ENCODE peak calls at places on chromosomes 2 and 18, in four cellular contexts. L is kidney, C is heart right ventricle, R is A549. O is an unnamed sample.

GRCh38 chr2:150705767-150706166 is 218.3 kb upstream of the RND3 start:
- DNase-seq in L (no peak), C (no peak), R (no peak), O (no peak)

GRCh38 chr2:196535742-196536141 is 103.8 kb upstream of the CCDC150 start:
- DNase-seq in L (no peak), C (no peak), R (no peak), O (no peak)

GRCh38 chr2:120430501-120430830 is 84.5 kb downstream of the INHBB start:
- DNase-seq in L (no peak), C (no peak), R (no peak), O (no peak)

GRCh38 chr18:11660691-11661090 is 28.4 kb upstream of the GNAL start:
- DNase-seq in L (no peak), C (no peak), R (no peak), O (no peak)

GRCh38 chr2:43462866-43463641 is 132.8 kb downstream of the THADA start:
- DNase-seq in L (no peak), C (no peak), R (no peak), O (no peak)

GRCh38 chr2:221524158-221524557 is 47.9 kb downstream of the EPHA4 start:
- DNase-seq in L (no peak), C (no peak), R (no peak), O (no peak)

GRCh38 chr18:71442830-71443229 is 1101.3 kb downstream of the CBLN2 start:
- DNase-seq in L (no peak), C (no peak), R (no peak), O (no peak)

GRCh38 chr2:41595235-41595634 is 452.6 kb upstream of the PKDCC start:
- DNase-seq in L (no peak), C (no peak), R (no peak), O (no peak)

GRCh38 chr18:36786686-36787085 is 42.1 kb downstream of the TPGS2 start:
- DNase-seq in L (peak), C (peak), R (no peak), O (no peak)

GRCh38 chr2:24658531-24659202 is 134.5 kb downstream of the PTRHD1 start:
- DNase-seq in L (no peak), C (peak), R (no peak), O (no peak)

GRCh38 chr2:233849607-233850271 is 4.6 kb downstream of the HJURP start:
- DNase-seq in L (no peak), C (no peak), R (no peak), O (no peak)

GRCh38 chr2:95677346-95677745 is 85.5 kb downstream of the TRIM43 start:
- DNase-seq in L (no peak), C (no peak), R (no peak), O (no peak)

GRCh38 chr2:16240459-16240858 is 300.1 kb downstream of the MYCN start:
- DNase-seq in L (no peak), C (no peak), R (no peak), O (no peak)

GRCh38 chr2:226467221-226467620 is 332.4 kb downstream of the IRS1 start:
- DNase-seq in L (no peak), C (no peak), R (no peak), O (no peak)

GRCh38 chr18:10563886-10564285 is 38.1 kb downstream of the NAPG start:
- DNase-seq in L (peak), C (no peak), R (no peak), O (peak)

GRCh38 chr2:75523313-75524275 is 37.1 kb downstream of the EVA1A start:
- DNase-seq in L (no peak), C (no peak), R (peak), O (no peak)

GRCh38 chr2:48249631-48250473 is 280.1 kb upstream of the STON1 start:
- DNase-seq in L (no peak), C (no peak), R (no peak), O (no peak)

GRCh38 chr18:59662008-59662701 is 35.1 kb downstream of the CCBE1 start:
- DNase-seq in L (no peak), C (no peak), R (no peak), O (no peak)

GRCh38 chr2:70785137-70785911 is 5.1 kb downstream of the FIGLA start:
- DNase-seq in L (no peak), C (no peak), R (peak), O (no peak)

GRCh38 chr18:79526468-79527460 is 131.0 kb downstream of the NFATC1 start:
- DNase-seq in L (peak), C (peak), R (no peak), O (peak)

GRCh38 chr2:67566292-67566691 is 169.2 kb downstream of the ETAA1 start:
- DNase-seq in L (no peak), C (no peak), R (no peak), O (no peak)

GRCh38 chr2:165572155-165572554 is 102.7 kb downstream of the CSRNP3 start:
- DNase-seq in L (no peak), C (no peak), R (no peak), O (no peak)

GRCh38 chr2:204264068-204264693 is 281.1 kb upstream of the PARD3B start:
- DNase-seq in L (no peak), C (no peak), R (no peak), O (no peak)

GRCh38 chr2:17805717-17806354 is 10.4 kb upstream of the MSGN1 start:
- DNase-seq in L (no peak), C (no peak), R (no peak), O (no peak)

GRCh38 chr2:54088719-54089118 is 26.7 kb upstream of the ACYP2 start:
- DNase-seq in L (no peak), C (no peak), R (no peak), O (no peak)

GRCh38 chr2:26562811-26563645 is 78.1 kb downstream of the CIB4 start:
- DNase-seq in L (peak), C (peak), R (peak), O (no peak)

GRCh38 chr18:10519366-10519765 is 6.5 kb upstream of the NAPG start:
- DNase-seq in L (no peak), C (no peak), R (no peak), O (no peak)

GRCh38 chr2:73232471-73233153 is 427 bp downstream of the PRADC1 start:
- DNase-seq in L (no peak), C (no peak), R (peak), O (no peak)

GRCh38 chr2:217837001-217837491 is 165.7 kb downstream of the TNS1 start:
- DNase-seq in L (peak), C (peak), R (no peak), O (peak)

GRCh38 chr2:232888839-232889529 is 18.9 kb downstream of the SNORC start:
- DNase-seq in L (no peak), C (no peak), R (no peak), O (no peak)

GRCh38 chr18:52287151-52287550 is 52.8 kb upstream of the DCC start:
- DNase-seq in L (no peak), C (no peak), R (no peak), O (no peak)

GRCh38 chr2:8024506-8024905 is 657.4 kb upstream of the ID2 start:
- DNase-seq in L (no peak), C (no peak), R (no peak), O (no peak)

GRCh38 chr18:54736981-54737380 is 91.3 kb upstream of the RAB27B start:
- DNase-seq in L (no peak), C (no peak), R (no peak), O (no peak)

GRCh38 chr2:230209422-230210051 is 10.2 kb downstream of the SP110 start:
- DNase-seq in L (no peak), C (no peak), R (no peak), O (no peak)

GRCh38 chr2:7458066-7458465 is 540.9 kb downstream of the RNF144A start:
- DNase-seq in L (no peak), C (no peak), R (no peak), O (no peak)

GRCh38 chr2:1564506-1564905 is 151.2 kb downstream of the TPO start:
- DNase-seq in L (no peak), C (peak), R (no peak), O (peak)

DNA sequence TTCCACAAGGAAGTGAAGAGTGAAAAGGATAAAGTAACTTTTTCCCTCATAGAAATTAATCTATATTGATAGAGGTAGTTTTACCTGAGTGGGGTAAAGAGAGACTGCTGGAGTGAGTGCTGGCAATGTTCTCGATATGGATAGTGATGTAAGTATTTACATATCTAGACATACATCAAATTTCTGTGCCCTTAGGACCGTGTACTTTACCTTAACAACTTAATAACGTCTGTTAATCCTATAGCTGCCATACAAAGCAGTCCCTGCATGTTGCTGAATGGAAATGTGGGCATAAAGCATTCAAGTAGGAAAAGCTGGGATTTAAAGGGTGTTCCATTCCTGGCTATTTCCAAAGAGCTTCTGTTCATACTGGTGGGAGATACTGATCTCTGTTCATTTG is 162.4 kb upstream of the NOSTRIN start:
- DNase-seq in L (no peak), C (no peak), R (no peak), O (no peak)
- H3K27ac ChIP-seq in L (no peak), C (peak), R (no peak), O (peak)

GRCh38 chr2:183825710-183826109 is 701.5 kb downstream of the NUP35 start:
- DNase-seq in L (no peak), C (no peak), R (no peak), O (no peak)
- H3K27ac ChIP-seq in L (no peak), C (no peak), R (no peak), O (no peak)

GRCh38 chr2:105188343-105188742 is 53.2 kb upstream of the GPR45 start:
- DNase-seq in L (no peak), C (no peak), R (no peak), O (no peak)

GRCh38 chr2:105196651-105197050 is 44.9 kb upstream of the GPR45 start:
- DNase-seq in L (no peak), C (no peak), R (no peak), O (no peak)

GRCh38 chr2:105194022-105194681 is 47.4 kb upstream of the GPR45 start:
- DNase-seq in L (no peak), C (no peak), R (no peak), O (no peak)
- H3K27ac ChIP-seq in L (no peak), C (no peak), R (no peak), O (no peak)

GRCh38 chr2:228771306-228771705 is 499.8 kb downstream of the PID1 start:
- DNase-seq in L (no peak), C (no peak), R (no peak), O (no peak)

GRCh38 chr2:228767196-228767595 is 503.9 kb downstream of the PID1 start:
- DNase-seq in L (no peak), C (no peak), R (no peak), O (no peak)

GRCh38 chr2:228768818-228769217 is 502.3 kb downstream of the PID1 start:
- DNase-seq in L (no peak), C (no peak), R (no peak), O (no peak)

GRCh38 chr2:228774548-228774947 is 496.5 kb downstream of the PID1 start:
- DNase-seq in L (no peak), C (no peak), R (no peak), O (no peak)

DNA sequence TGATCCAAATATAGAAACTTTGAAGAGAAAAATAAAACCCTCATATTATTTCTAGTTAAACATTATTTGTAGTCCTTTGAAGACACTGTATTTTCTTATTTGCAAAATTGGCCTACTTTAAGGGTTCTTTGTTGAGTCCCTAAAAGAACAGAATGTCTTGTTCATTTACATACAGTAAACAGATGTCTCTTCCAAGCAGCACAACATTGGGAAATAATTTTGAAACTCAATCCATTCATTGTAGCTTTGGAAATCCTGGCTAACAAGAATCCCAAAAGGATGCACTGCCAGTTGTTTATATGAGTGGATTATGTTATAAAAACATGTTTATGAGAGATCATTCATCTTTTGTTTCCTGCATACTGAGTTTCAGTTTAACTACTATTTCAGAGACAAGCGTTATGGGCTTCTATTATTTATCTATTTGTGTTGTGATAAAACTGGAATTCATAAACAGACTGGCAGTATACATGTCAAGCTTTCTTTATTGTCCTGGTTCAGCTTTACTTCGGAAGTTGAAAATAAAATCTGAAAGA is 499.3 kb downstream of the PID1 start:
- DNase-seq in L (no peak), C (no peak), R (no peak), O (no peak)
- H3K27ac ChIP-seq in L (no peak), C (peak), R (no peak), O (peak)

GRCh38 chr2:46257476-46257875 is 39.7 kb upstream of the EPAS1 start:
- DNase-seq in L (no peak), C (peak), R (no peak), O (peak)
- H3K27ac ChIP-seq in L (no peak), C (peak), R (no peak), O (peak)

DNA sequence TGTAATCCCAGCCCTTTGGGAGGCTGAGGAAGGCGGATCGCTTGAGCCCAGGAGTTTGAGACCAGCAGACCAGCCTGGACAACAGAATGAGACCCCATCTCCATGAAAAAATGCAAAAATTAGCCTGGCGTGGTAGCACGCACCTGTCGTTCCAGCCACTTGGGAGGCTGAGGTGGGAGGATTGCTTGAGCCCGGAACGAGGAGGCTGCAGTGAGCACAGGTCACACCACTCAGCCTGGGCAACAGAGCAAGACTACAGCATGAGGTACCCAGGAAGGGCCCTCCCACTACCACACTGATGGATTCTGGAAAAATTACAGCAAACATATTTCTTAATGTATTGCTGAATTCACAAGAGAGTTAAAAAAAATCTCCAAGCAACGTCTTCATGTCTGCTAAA is 56.3 kb upstream of the HPCAL1 start:
- DNase-seq in L (peak), C (no peak), R (no peak), O (peak)
- H3K27ac ChIP-seq in L (no peak), C (no peak), R (no peak), O (no peak)

GRCh38 chr2:60500861-60501260 is 52.6 kb downstream of the BCL11A start:
- DNase-seq in L (no peak), C (no peak), R (no peak), O (no peak)

GRCh38 chr2:60502123-60502522 is 51.3 kb downstream of the BCL11A start:
- DNase-seq in L (no peak), C (no peak), R (no peak), O (no peak)

GRCh38 chr2:60505861-60506260 is 47.6 kb downstream of the BCL11A start:
- DNase-seq in L (no peak), C (no peak), R (no peak), O (no peak)

GRCh38 chr2:60505240-60505639 is 48.2 kb downstream of the BCL11A start:
- DNase-seq in L (no peak), C (no peak), R (no peak), O (no peak)

DNA sequence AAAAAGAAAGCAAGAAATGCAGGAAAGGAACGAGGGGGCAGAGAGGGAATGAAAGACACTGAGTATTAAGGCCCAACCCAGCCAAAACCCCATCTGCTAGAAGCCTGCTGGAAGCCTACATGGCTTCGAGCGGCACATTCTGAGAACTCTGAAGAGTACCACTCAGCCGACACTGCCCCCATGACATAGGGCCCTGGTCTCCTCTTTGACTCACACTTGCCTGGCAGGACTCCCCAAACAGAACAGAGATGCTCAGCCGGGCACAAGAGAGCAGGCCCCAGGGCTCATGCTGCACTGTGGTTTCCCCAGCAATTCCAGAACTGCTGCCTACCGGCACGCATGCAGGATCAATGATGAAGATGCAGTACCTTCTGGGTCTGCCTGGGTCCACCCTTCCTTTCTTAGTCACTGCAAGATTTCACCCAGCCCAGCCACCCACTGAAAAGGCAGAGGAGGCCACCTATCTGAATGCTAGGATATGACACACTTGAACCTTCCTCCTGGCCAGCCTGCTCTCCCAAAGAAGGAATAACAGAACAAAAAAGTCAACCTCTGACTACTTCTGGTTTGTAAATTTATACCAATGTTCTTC is 49.4 kb downstream of the BCL11A start:
- DNase-seq in L (no peak), C (no peak), R (no peak), O (peak)
- H3K27ac ChIP-seq in L (no peak), C (peak), R (no peak), O (peak)

GRCh38 chr2:102268529-102269524 is 42.5 kb upstream of the IL1RL1 start:
- DNase-seq in L (no peak), C (no peak), R (no peak), O (no peak)
- H3K27ac ChIP-seq in L (no peak), C (peak), R (no peak), O (no peak)

DNA sequence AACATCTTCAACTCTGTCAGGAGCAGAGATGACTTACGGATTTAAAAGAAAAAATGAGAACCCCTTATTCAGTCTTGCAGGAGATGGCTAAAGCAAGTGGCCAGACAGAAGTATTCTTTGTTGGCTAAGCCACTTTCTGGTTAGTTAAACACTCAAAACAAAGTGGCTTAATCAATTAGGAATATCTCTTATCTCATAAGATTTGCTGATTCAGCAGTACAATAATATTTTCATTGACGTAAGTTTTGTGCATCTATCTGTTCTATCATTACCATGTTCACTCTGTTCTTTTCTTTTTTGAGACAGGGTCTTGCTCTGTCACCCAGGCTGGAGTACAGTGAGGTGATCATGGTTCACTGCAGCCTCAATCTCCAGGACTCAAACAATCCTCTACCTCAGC is 342.0 kb downstream of the EN1 start:
- DNase-seq in L (no peak), C (no peak), R (no peak), O (no peak)
- H3K27ac ChIP-seq in L (no peak), C (no peak), R (no peak), O (no peak)

GRCh38 chr2:190882831-190883582 is 2.4 kb downstream of the GLS start:
- DNase-seq in L (no peak), C (no peak), R (no peak), O (no peak)

GRCh38 chr2:190880374-190881073 is at the start of gene GLS:
- DNase-seq in L (peak), C (peak), R (peak), O (peak)

GRCh38 chr2:190881074-190881479 is 456 bp downstream of the GLS start:
- DNase-seq in L (no peak), C (no peak), R (no peak), O (no peak)

GRCh38 chr2:190881480-190882326 is 1.1 kb downstream of the GLS start:
- DNase-seq in L (peak), C (peak), R (no peak), O (peak)

DNA sequence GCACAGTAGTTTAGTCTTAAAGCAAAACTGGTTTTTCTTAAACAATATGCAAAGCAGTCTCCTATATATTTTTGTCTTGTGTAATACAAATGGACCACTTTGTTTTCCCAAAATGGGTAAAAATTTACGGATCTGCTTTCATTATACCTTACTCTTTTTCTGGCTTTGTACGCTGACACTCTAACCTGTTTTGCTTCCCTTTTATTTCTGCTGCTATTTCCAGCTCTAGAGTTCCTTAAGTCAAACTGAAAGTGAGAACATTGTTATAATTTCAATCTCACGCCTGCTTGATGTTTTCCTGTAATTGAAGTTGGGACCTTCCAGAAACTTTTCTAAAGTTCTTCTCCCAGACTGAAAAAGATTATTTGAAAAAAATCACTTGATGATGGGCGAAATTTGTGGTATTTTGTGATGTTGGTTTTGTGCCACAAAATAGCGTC is 1.7 kb downstream of the GLS start:
- DNase-seq in L (no peak), C (no peak), R (no peak), O (no peak)
- H3K27ac ChIP-seq in L (peak), C (peak), R (peak), O (peak)

O was measured in heart left ventricle.